ENCODE peak calls at places on chromosomes 11 and 22, in five cellular contexts. One of them, this sample, is unnamed.

GRCh38 chr11:112366777-112367176 is 106.1 kb upstream of the PLET1 start:
- DNase-seq in A549: no peak
- DNase-seq in H1: no peak
- DNase-seq in K562: no peak
- DNase-seq in HepG2: no peak
- DNase-seq in this sample: no peak

GRCh38 chr11:67120881-67121710 is 2.0 kb downstream of the KDM2A start:
- DNase-seq in A549: peak; percentile 34
- DNase-seq in H1: no peak
- DNase-seq in K562: peak; percentile 31
- DNase-seq in HepG2: no peak
- DNase-seq in this sample: peak; percentile 57

GRCh38 chr22:39545310-39546063 is 12.9 kb upstream of the RPS19BP1 start:
- DNase-seq in A549: no peak
- DNase-seq in H1: peak; percentile 92
- DNase-seq in K562: peak; percentile 66
- DNase-seq in HepG2: no peak
- DNase-seq in this sample: peak; percentile 34

GRCh38 chr11:67354314-67355022 is 1.1 kb upstream of the POLD4 start:
- DNase-seq in A549: peak; percentile 98
- DNase-seq in H1: no peak
- DNase-seq in K562: peak; percentile 92
- DNase-seq in HepG2: peak; percentile 97
- DNase-seq in this sample: peak; percentile 93

GRCh38 chr11:75884321-75884720 is 69.3 kb downstream of the UVRAG start:
- DNase-seq in A549: no peak
- DNase-seq in H1: no peak
- DNase-seq in K562: no peak
- DNase-seq in HepG2: no peak
- DNase-seq in this sample: no peak

GRCh38 chr11:86623041-86623621 is 49.3 kb downstream of the ME3 start:
- DNase-seq in A549: no peak
- DNase-seq in H1: no peak
- DNase-seq in K562: no peak
- DNase-seq in HepG2: no peak
- DNase-seq in this sample: peak; percentile 21

GRCh38 chr22:29636751-29637150 is 33.3 kb downstream of the NF2 start:
- DNase-seq in A549: no peak
- DNase-seq in H1: no peak
- DNase-seq in K562: no peak
- DNase-seq in HepG2: no peak
- DNase-seq in this sample: no peak

GRCh38 chr11:19935507-19935906 is 222.9 kb downstream of the NAV2 start:
- DNase-seq in A549: peak; percentile 31
- DNase-seq in H1: no peak
- DNase-seq in K562: no peak
- DNase-seq in HepG2: no peak
- DNase-seq in this sample: peak; percentile 67

GRCh38 chr22:20094158-20094807 is 14.2 kb downstream of the DGCR8 start:
- DNase-seq in A549: no peak
- DNase-seq in H1: no peak
- DNase-seq in K562: no peak
- DNase-seq in HepG2: no peak
- DNase-seq in this sample: no peak

GRCh38 chr11:71433648-71434450 is 14.3 kb downstream of the DHCR7 start:
- DNase-seq in A549: no peak
- DNase-seq in H1: no peak
- DNase-seq in K562: peak; percentile 55
- DNase-seq in HepG2: peak; percentile 68
- DNase-seq in this sample: no peak

GRCh38 chr11:94948070-94948617 is 25.2 kb downstream of the CWC15 start:
- DNase-seq in A549: no peak
- DNase-seq in H1: no peak
- DNase-seq in K562: peak; percentile 29
- DNase-seq in HepG2: no peak
- DNase-seq in this sample: no peak

GRCh38 chr11:121606354-121606753 is 153.6 kb upstream of the SORL1-AS1 start:
- DNase-seq in A549: no peak
- DNase-seq in H1: no peak
- DNase-seq in K562: no peak
- DNase-seq in HepG2: no peak
- DNase-seq in this sample: no peak

GRCh38 chr11:118437046-118437735 is 899 bp downstream of the KMT2A start:
- DNase-seq in A549: peak; percentile 28
- DNase-seq in H1: peak; percentile 65
- DNase-seq in K562: peak; percentile 94
- DNase-seq in HepG2: peak; percentile 10
- DNase-seq in this sample: peak; percentile 34

GRCh38 chr22:37559901-37560681 is at the start of gene CDC42EP1:
- DNase-seq in A549: peak; percentile 64
- DNase-seq in H1: peak; percentile 78
- DNase-seq in K562: peak; percentile 62
- DNase-seq in HepG2: no peak
- DNase-seq in this sample: peak; percentile 55

GRCh38 chr11:68677432-68677831 is 6.9 kb upstream of the GAL start:
- DNase-seq in A549: peak; percentile 72
- DNase-seq in H1: no peak
- DNase-seq in K562: peak; percentile 82
- DNase-seq in HepG2: peak; percentile 51
- DNase-seq in this sample: peak; percentile 87

GRCh38 chr11:69443968-69444364 is 37.5 kb upstream of the LINC01488 start:
- DNase-seq in A549: no peak
- DNase-seq in H1: no peak
- DNase-seq in K562: peak; percentile 50
- DNase-seq in HepG2: no peak
- DNase-seq in this sample: peak; percentile 31

GRCh38 chr11:16186680-16187079 is 169.7 kb downstream of the SOX6 start:
- DNase-seq in A549: no peak
- DNase-seq in H1: no peak
- DNase-seq in K562: no peak
- DNase-seq in HepG2: no peak
- DNase-seq in this sample: no peak

GRCh38 chr22:42277988-42278776 is 7.7 kb upstream of the TCF20 start:
- DNase-seq in A549: no peak
- DNase-seq in H1: no peak
- DNase-seq in K562: no peak
- DNase-seq in HepG2: no peak
- DNase-seq in this sample: peak; percentile 20

GRCh38 chr22:35961480-35961902 is 67.1 kb downstream of the RBFOX2 start:
- DNase-seq in A549: peak; percentile 37
- DNase-seq in H1: peak; percentile 59
- DNase-seq in K562: no peak
- DNase-seq in HepG2: no peak
- DNase-seq in this sample: peak; percentile 85

GRCh38 chr11:19073454-19074415 is 13.2 kb upstream of the MRGPRX2 start:
- DNase-seq in A549: no peak
- DNase-seq in H1: peak; percentile 46
- DNase-seq in K562: no peak
- DNase-seq in HepG2: no peak
- DNase-seq in this sample: no peak

GRCh38 chr11:57321388-57321995 is 3.3 kb downstream of the TNKS1BP1 start:
- DNase-seq in A549: peak; percentile 44
- DNase-seq in H1: no peak
- DNase-seq in K562: no peak
- DNase-seq in HepG2: no peak
- DNase-seq in this sample: no peak
- H3K4me2 ChIP-seq in A549: peak overlapping the region; percentile 99
- H3K4me2 ChIP-seq in H1: no peak overlapping the region
- H3K4me2 ChIP-seq in K562: peak overlapping the region; percentile 78
- H3K4me2 ChIP-seq in HepG2: peak overlapping the region; percentile 86
- H3K4me2 ChIP-seq in this sample: no peak overlapping the region

GRCh38 chr11:102202972-102203371 is 92.7 kb downstream of the YAP1 start:
- DNase-seq in A549: no peak
- DNase-seq in H1: no peak
- DNase-seq in K562: no peak
- DNase-seq in HepG2: no peak
- DNase-seq in this sample: no peak

GRCh38 chr11:102205805-102206204 is 95.6 kb downstream of the YAP1 start:
- DNase-seq in A549: no peak
- DNase-seq in H1: no peak
- DNase-seq in K562: no peak
- DNase-seq in HepG2: no peak
- DNase-seq in this sample: no peak

GRCh38 chr11:102201776-102202175 is 91.5 kb downstream of the YAP1 start:
- DNase-seq in A549: no peak
- DNase-seq in H1: no peak
- DNase-seq in K562: no peak
- DNase-seq in HepG2: no peak
- DNase-seq in this sample: no peak

GRCh38 chr11:102199673-102200072 is 89.4 kb downstream of the YAP1 start:
- DNase-seq in A549: no peak
- DNase-seq in H1: no peak
- DNase-seq in K562: no peak
- DNase-seq in HepG2: no peak
- DNase-seq in this sample: no peak

GRCh38 chr11:102204174-102204573 is 93.9 kb downstream of the YAP1 start:
- DNase-seq in A549: no peak
- DNase-seq in H1: no peak
- DNase-seq in K562: no peak
- DNase-seq in HepG2: no peak
- DNase-seq in this sample: no peak
- TF ChIP-seq JUN in A549: no peak
- TF ChIP-seq JUN in H1: no peak
- TF ChIP-seq JUN in K562: no peak
- TF ChIP-seq JUN in HepG2: no peak
- TF ChIP-seq JUN in this sample: no peak

GRCh38 chr11:128259816-128260215 is 327.5 kb downstream of the ETS1 start:
- DNase-seq in A549: no peak
- DNase-seq in H1: no peak
- DNase-seq in K562: no peak
- DNase-seq in HepG2: no peak
- DNase-seq in this sample: no peak
- H3K4me1 ChIP-seq in A549: no peaks in the 10 kb centered on the region
- H3K4me1 ChIP-seq in H1: no peaks in the 10 kb centered on the region
- H3K4me1 ChIP-seq in K562: no peaks in the 10 kb centered on the region
- H3K4me1 ChIP-seq in HepG2: no peaks in the 10 kb centered on the region
- H3K4me1 ChIP-seq in this sample: no peaks in the 10 kb centered on the region

GRCh38 chr11:43685483-43685882 is 4.9 kb downstream of the HSD17B12 start:
- DNase-seq in A549: peak; percentile 5
- DNase-seq in H1: no peak
- DNase-seq in K562: no peak
- DNase-seq in HepG2: no peak
- DNase-seq in this sample: peak; percentile 38

GRCh38 chr11:43690929-43691328 is 10.4 kb downstream of the HSD17B12 start:
- DNase-seq in A549: no peak
- DNase-seq in H1: no peak
- DNase-seq in K562: no peak
- DNase-seq in HepG2: no peak
- DNase-seq in this sample: no peak

GRCh38 chr11:43686207-43686606 is 5.7 kb downstream of the HSD17B12 start:
- DNase-seq in A549: no peak
- DNase-seq in H1: no peak
- DNase-seq in K562: no peak
- DNase-seq in HepG2: no peak
- DNase-seq in this sample: peak; percentile 92

GRCh38 chr11:43689167-43689566 is 8.6 kb downstream of the HSD17B12 start:
- DNase-seq in A549: no peak
- DNase-seq in H1: no peak
- DNase-seq in K562: peak; percentile 76
- DNase-seq in HepG2: no peak
- DNase-seq in this sample: no peak

DNA sequence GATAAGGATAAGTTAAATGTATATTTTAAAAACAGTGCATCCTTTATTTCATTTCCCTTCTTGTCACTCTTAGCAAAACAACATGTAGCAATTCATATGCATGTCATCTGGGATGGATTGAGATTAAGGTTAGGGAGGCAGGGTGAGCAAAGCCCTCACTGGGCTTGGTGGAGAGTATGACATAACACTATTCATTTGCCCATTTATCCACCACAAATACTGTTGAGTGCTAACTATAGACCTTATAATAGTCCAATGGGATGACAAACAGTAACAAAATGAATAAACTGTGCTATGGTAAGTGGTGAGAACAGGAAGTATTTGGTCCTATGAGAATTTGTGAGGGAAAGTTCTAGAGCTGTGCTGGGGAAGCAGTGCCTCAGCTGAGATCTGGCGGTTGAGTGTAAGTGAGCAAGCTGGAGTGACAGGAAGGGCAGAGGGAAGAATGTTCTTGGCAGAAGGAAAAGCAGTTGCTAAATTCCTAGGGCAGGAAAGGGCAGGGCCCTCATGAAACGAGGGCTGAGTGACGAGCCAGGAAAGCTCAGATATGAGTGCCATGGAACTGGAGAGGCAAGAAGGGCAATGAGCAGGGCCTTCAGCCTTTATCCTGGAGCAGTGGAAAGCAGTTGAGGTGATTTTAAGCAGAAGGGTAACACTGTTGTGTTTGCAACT is 6.7 kb downstream of the HSD17B12 start:
- DNase-seq in A549: no peak
- DNase-seq in H1: no peak
- DNase-seq in K562: no peak
- DNase-seq in HepG2: no peak
- DNase-seq in this sample: peak; percentile 87
- H3K4me2 ChIP-seq in A549: no peak overlapping the region
- H3K4me2 ChIP-seq in H1: no peak overlapping the region
- H3K4me2 ChIP-seq in K562: no peak overlapping the region
- H3K4me2 ChIP-seq in HepG2: peak overlapping the region; percentile 6
- H3K4me2 ChIP-seq in this sample: peak overlapping the region; percentile 81

GRCh38 chr11:61352038-61352437 is 9.6 kb downstream of the CYB561A3 start:
- DNase-seq in A549: no peak
- DNase-seq in H1: no peak
- DNase-seq in K562: no peak
- DNase-seq in HepG2: no peak
- DNase-seq in this sample: no peak
- TF ChIP-seq JUN in A549: no peak
- TF ChIP-seq JUN in H1: no peak
- TF ChIP-seq JUN in K562: no peak
- TF ChIP-seq JUN in HepG2: no peak
- TF ChIP-seq JUN in this sample: no peak

DNA sequence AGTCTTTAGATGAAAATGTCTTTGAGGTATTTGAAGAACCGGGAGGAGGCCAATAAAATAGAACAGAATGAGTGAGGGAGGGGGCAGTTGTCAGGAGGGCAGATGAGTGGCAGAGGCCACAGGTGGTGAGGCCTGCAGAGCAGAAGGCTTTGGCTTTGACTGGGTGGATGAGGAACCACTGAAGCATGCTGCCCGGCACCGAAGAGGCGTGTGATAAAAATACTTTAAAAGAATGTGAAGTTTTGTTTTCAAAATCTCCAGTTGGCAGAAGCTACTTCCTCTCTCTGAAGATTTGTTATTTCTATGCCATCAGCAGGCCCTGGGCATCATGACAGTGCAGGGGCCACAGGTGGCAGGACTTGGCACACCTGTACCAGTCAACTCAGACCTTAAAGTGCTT is 6.3 kb downstream of the MS4A12 start:
- DNase-seq in A549: no peak
- DNase-seq in H1: no peak
- DNase-seq in K562: no peak
- DNase-seq in HepG2: no peak
- DNase-seq in this sample: no peak
- H3K4me1 ChIP-seq in A549: no peaks in the 10 kb centered on the region
- H3K4me1 ChIP-seq in H1: peaks cover 5% of the 10 kb centered on the region
- H3K4me1 ChIP-seq in K562: no peaks in the 10 kb centered on the region
- H3K4me1 ChIP-seq in HepG2: no peaks in the 10 kb centered on the region
- H3K4me1 ChIP-seq in this sample: no peaks in the 10 kb centered on the region

GRCh38 chr11:35619754-35620640 is 1.7 kb downstream of the FJX1 start:
- DNase-seq in A549: peak; percentile 18
- DNase-seq in H1: peak; percentile 73
- DNase-seq in K562: peak; percentile 50
- DNase-seq in HepG2: peak; percentile 38
- DNase-seq in this sample: peak; percentile 43
- H3K4me2 ChIP-seq in A549: peak overlapping the region; percentile 94
- H3K4me2 ChIP-seq in H1: peak overlapping the region; percentile 91
- H3K4me2 ChIP-seq in K562: peak overlapping the region; percentile 39
- H3K4me2 ChIP-seq in HepG2: no peak overlapping the region
- H3K4me2 ChIP-seq in this sample: peak overlapping the region; percentile 86

This sample was measured in endothelial cell of umbilical vein.